ENCODE peak calls at places on chromosomes 6 and 20, in five cellular contexts. F is tibial artery, L is GM12865, V is left lung, I is IMR-90. B is an unnamed sample.

GRCh38 chr6:25623065-25623464 is 28.9 kb upstream of the SCGN start:
- DNase-seq in F (no peak), L (no peak), V (no peak), I (no peak), B (no peak)

GRCh38 chr6:24100336-24100735 is 25.7 kb upstream of the NRSN1 start:
- DNase-seq in L (no peak), V (no peak), F (no peak), I (no peak), B (no peak)

GRCh38 chr20:17488916-17489600 is 42.1 kb downstream of the BFSP1 start:
- DNase-seq in I (no peak), V (no peak), L (no peak), F (no peak), B (no peak)

GRCh38 chr20:12414446-12415274 is 497.0 kb downstream of the BTBD3 start:
- DNase-seq in I (no peak), F (no peak), L (no peak), V (no peak), B (no peak)

GRCh38 chr6:151733680-151734320 is 73.7 kb upstream of the ESR1 start:
- DNase-seq in L (no peak), V (no peak), F (no peak), I (no peak), B (no peak)

GRCh38 chr6:46903175-46903574 is 18.6 kb downstream of the ADGRF5 start:
- DNase-seq in I (no peak), F (no peak), V (no peak), L (no peak), B (no peak)

GRCh38 chr20:17727351-17727750 is 27.6 kb downstream of the BANF2 start:
- DNase-seq in F (no peak), V (no peak), L (no peak), I (no peak), B (no peak)

GRCh38 chr6:40845588-40845987 is 193.4 kb downstream of the UNC5CL start:
- DNase-seq in F (no peak), V (no peak), I (peak), L (peak), B (peak)

GRCh38 chr6:45801471-45802289 is 214.0 kb downstream of the CLIC5 start:
- DNase-seq in I (no peak), V (no peak), F (no peak), L (peak), B (no peak)

GRCh38 chr6:453152-453551 is 61.6 kb downstream of the IRF4 start:
- DNase-seq in L (no peak), V (no peak), F (no peak), I (no peak), B (peak)

GRCh38 chr6:15044146-15044882 is 201.6 kb upstream of the JARID2 start:
- DNase-seq in V (no peak), F (no peak), L (no peak), I (peak), B (no peak)

GRCh38 chr6:117919775-117920492 is 12.9 kb downstream of the SLC35F1 start:
- DNase-seq in V (no peak), L (no peak), I (no peak), F (no peak), B (peak)

GRCh38 chr20:4415281-4415680 is 306.4 kb upstream of the PRND start:
- DNase-seq in V (no peak), L (no peak), F (no peak), I (no peak), B (no peak)

GRCh38 chr6:133894795-133895401 is 6.0 kb downstream of the TCF21 start:
- DNase-seq in L (no peak), F (no peak), I (peak), V (no peak), B (no peak)

GRCh38 chr20:58524814-58525213 is 9.6 kb upstream of the APCDD1L start:
- DNase-seq in V (no peak), F (no peak), L (no peak), I (peak), B (no peak)

GRCh38 chr6:37926661-37927060 is 107.1 kb downstream of the ZFAND3 start:
- DNase-seq in V (no peak), L (no peak), I (no peak), F (no peak), B (no peak)

GRCh38 chr6:137851669-137852068 is 15.4 kb upstream of the TNFAIP3 start:
- DNase-seq in F (no peak), V (no peak), I (no peak), L (no peak), B (no peak)

GRCh38 chr20:3890999-3891929 is 2.1 kb downstream of the PANK2 start:
- DNase-seq in V (no peak), L (peak), F (no peak), I (no peak), B (no peak)

GRCh38 chr6:14037402-14038277 is 79.9 kb upstream of the CD83 start:
- DNase-seq in I (peak), V (no peak), F (no peak), L (no peak), B (no peak)

GRCh38 chr6:95723638-95724037 is 146.3 kb downstream of the MANEA start:
- DNase-seq in L (no peak), I (no peak), V (no peak), F (no peak), B (no peak)

GRCh38 chr6:170011233-170012142 is 260.1 kb downstream of the ERMARD start:
- DNase-seq in I (no peak), V (no peak), F (no peak), L (no peak), B (no peak)

GRCh38 chr6:100184473-100184872 is 190.4 kb upstream of the MCHR2 start:
- DNase-seq in F (no peak), V (no peak), L (no peak), I (no peak), B (no peak)

GRCh38 chr6:53630533-53631269 is 34.9 kb downstream of the KLHL31 start:
- DNase-seq in I (no peak), L (peak), V (no peak), F (no peak), B (no peak)

GRCh38 chr6:29758761-29759160 is 35.5 kb downstream of the HLA-F start:
- DNase-seq in L (no peak), V (no peak), F (no peak), I (no peak), B (no peak)

GRCh38 chr20:62391165-62392076 is 4.5 kb downstream of the RPS21 start:
- DNase-seq in F (no peak), L (no peak), V (no peak), I (no peak), B (no peak)

GRCh38 chr20:50376179-50376887 is 133.8 kb upstream of the PTPN1 start:
- DNase-seq in I (no peak), L (no peak), F (no peak), V (no peak), B (no peak)

GRCh38 chr20:61768926-61769832 is 296.5 kb downstream of the TAF4 start:
- DNase-seq in L (no peak), I (no peak), V (no peak), F (peak), B (no peak)

GRCh38 chr6:20266851-20267608 is 54.8 kb upstream of the MBOAT1 start:
- DNase-seq in I (no peak), L (peak), F (no peak), V (no peak), B (no peak)

GRCh38 chr20:62606551-62607201 is 35.6 kb upstream of the SLCO4A1 start:
- DNase-seq in F (peak), I (no peak), L (no peak), V (no peak), B (peak)

GRCh38 chr20:35253010-35253409 is 24.9 kb downstream of the MMP24OS start:
- DNase-seq in F (no peak), L (no peak), V (no peak), I (no peak), B (no peak)

GRCh38 chr20:35224536-35224935 is 2.0 kb upstream of the MMP24 start:
- DNase-seq in F (no peak), V (no peak), I (no peak), L (no peak), B (no peak)

GRCh38 chr6:37625591-37626374 is 71.9 kb downstream of the MDGA1 start:
- DNase-seq in V (no peak), I (no peak), F (no peak), L (no peak), B (no peak)

GRCh38 chr20:50151034-50151743 is 2.3 kb downstream of the PEDS1 start:
- DNase-seq in V (peak), I (no peak), F (no peak), L (no peak), B (no peak)

GRCh38 chr6:83844170-83844569 is 9.0 kb upstream of the RIPPLY2 start:
- DNase-seq in L (no peak), F (no peak), V (no peak), I (no peak), B (no peak)

GRCh38 chr6:16440656-16441212 is 202.3 kb downstream of the GMPR start:
- DNase-seq in I (no peak), L (no peak), F (no peak), V (no peak), B (no peak)

GRCh38 chr6:135630789-135631376 is 133.3 kb upstream of the AHI1 start:
- DNase-seq in V (no peak), I (no peak), F (no peak), L (no peak), B (no peak)

GRCh38 chr20:34525709-34526416 is 9.6 kb downstream of the DYNLRB1 start:
- DNase-seq in F (peak), L (no peak), I (peak), V (peak), B (peak)

DNA sequence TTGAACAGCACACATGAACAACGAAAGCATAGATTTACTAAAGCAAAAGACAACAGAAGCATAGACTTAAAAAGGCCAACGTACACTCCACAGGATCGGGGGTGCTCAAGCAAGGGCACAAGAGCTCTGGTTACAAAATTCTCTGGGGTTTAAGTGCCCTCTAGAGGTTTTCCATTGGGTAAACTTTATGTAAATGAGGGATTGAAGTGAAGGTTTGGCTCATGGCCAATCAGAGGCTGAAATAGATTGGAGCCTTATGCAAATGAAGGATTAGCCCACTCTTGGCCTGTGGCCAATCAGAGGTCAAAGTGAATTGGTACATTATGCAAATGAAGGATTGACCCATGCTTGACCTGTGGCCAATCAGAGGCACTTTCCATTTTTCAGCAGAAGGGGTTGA is 245.0 kb downstream of the THBS2 start:
- DNase-seq in I (no peak), V (no peak), L (no peak), F (no peak), B (no peak)
- H3K4me3 ChIP-seq in I (no peak), V (no peak), L (no peak), F (no peak), B (no peak)

GRCh38 chr6:168313371-168314028 is 6.1 kb downstream of the DACT2 start:
- DNase-seq in F (no peak), I (no peak), L (no peak), V (no peak), B (no peak)

GRCh38 chr6:168309183-168309582 is 10.4 kb downstream of the DACT2 start:
- DNase-seq in L (no peak), V (no peak), F (no peak), I (no peak), B (no peak)

GRCh38 chr6:168309997-168310396 is 9.6 kb downstream of the DACT2 start:
- DNase-seq in V (no peak), L (no peak), F (no peak), I (no peak), B (no peak)

GRCh38 chr6:168310945-168311344 is 8.6 kb downstream of the DACT2 start:
- DNase-seq in F (no peak), V (no peak), L (no peak), I (no peak), B (no peak)

GRCh38 chr6:168311410-168312124 is 8.0 kb downstream of the DACT2 start:
- DNase-seq in F (no peak), L (no peak), I (no peak), V (no peak), B (no peak)
- H3K4me3 ChIP-seq in F (no peak), L (no peak), I (no peak), V (no peak), B (no peak)

GRCh38 chr20:44738779-44739477 is 6.7 kb upstream of the KCNK15 start:
- DNase-seq in L (peak), V (no peak), F (peak), I (peak), B (peak)
- H3K4me3 ChIP-seq in L (no peak), V (no peak), F (no peak), I (no peak), B (no peak)

DNA sequence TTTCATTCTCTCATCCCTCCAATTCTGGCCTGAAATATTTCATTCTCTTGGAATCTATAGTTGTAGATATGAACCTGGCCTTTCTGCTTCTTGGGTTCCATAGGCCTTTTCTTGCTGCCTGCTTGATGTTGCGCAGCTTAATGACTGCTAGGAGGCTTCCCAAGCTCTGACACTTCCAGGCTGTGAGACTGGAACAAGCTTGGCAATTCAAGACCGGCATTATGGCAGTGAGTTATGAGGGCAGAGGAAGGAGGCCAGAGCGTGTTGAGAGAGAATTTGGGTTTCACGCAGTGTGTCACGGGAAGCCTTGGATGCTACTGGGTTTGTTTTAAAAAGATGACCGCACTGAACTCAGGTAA is 948 bp upstream of the DNAJC5 start:
- DNase-seq in I (no peak), F (no peak), V (no peak), L (no peak), B (no peak)
- H3K4me3 ChIP-seq in I (no peak), F (peak), V (no peak), L (no peak), B (no peak)

GRCh38 chr6:7479801-7480266 is 61.6 kb upstream of the DSP start:
- DNase-seq in V (peak), F (no peak), L (no peak), I (peak), B (no peak)
- H3K4me3 ChIP-seq in V (no peak), F (no peak), L (no peak), I (no peak), B (no peak)

GRCh38 chr6:119346914-119347313 is 2.6 kb downstream of the MAN1A1 start:
- DNase-seq in L (no peak), I (no peak), V (no peak), F (no peak), B (no peak)

GRCh38 chr6:119347466-119348307 is 1.9 kb downstream of the MAN1A1 start:
- DNase-seq in F (peak), V (peak), I (peak), L (peak), B (no peak)

GRCh38 chr6:119345114-119345513 is 4.4 kb downstream of the MAN1A1 start:
- DNase-seq in L (no peak), I (no peak), V (no peak), F (no peak), B (no peak)

GRCh38 chr6:119348308-119349040 is 1.1 kb downstream of the MAN1A1 start:
- DNase-seq in V (peak), I (peak), F (peak), L (peak), B (no peak)

DNA sequence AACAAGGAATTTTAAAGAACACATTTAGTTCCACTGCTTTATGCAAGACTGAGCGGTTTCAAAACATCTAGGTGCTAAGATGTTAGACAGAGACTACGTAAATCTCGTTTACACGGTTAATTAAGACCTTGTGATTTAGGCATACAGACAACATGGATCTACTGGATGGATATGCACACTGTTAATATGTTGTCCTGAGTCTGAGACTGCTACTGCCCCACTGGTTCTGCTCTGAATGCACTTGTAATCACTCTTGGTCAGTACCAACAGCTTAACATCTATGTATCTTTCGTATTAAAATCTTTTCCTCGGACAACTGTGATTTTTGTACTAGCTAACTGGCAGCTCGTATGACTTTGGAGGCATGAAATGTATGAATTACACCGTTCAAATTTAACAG is 3.1 kb downstream of the MAN1A1 start:
- DNase-seq in F (no peak), I (no peak), L (no peak), V (no peak), B (no peak)
- H3K4me3 ChIP-seq in F (peak), I (no peak), L (no peak), V (peak), B (peak)

DNA sequence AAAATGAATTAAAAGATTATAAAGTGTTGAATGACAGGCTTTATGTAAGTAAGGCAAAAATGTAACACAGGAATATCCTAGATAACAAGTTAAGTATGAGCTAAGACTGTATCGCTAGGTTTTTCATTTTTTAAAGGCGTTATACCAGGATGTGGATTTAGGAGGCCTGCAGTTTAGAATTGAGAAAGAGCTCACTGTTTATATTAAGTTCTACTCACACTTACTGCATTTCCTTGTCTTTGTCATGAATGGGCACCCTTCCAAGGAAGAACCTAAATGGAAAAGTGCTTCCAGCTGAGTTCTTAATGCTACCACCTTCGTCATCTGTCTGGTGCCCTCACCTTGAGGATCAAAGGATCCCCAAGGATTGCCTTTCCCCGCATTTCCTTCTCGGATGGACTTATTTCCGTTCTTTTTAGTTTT is 148.7 kb downstream of the SOX4 start:
- DNase-seq in V (no peak), L (no peak), F (no peak), I (peak), B (no peak)
- H3K4me3 ChIP-seq in V (no peak), L (no peak), F (no peak), I (no peak), B (no peak)

DNA sequence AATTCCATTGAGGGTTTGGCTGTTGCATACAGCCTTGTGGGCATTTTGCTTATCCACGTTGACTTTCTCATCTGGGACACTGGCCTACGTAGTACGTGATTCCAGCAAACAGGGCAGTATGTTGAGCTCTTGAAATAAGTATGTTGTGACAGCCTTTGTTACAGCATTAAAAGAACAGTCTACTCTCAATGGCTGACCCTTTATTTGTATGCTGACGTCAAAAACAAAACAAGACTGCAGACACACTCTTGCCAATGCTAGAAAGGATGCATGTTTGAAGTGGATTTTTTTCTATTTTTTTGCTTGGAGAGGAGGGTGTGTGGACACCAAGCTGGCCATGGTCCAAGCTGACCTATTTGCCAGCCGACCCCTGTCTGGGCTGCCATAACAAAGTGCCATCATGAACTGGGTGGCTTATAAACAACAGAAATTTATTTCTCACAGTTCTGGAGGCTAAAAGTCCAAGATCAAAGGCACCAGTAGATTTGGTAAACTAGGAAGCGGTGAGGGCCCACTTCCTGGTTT is 10.8 kb upstream of the SNHG17 start:
- DNase-seq in F (no peak), I (no peak), L (no peak), V (no peak), B (no peak)
- H3K4me3 ChIP-seq in F (peak), I (peak), L (peak), V (no peak), B (peak)

GRCh38 chr6:33785766-33786165 is 3.2 kb downstream of the LEMD2 start:
- DNase-seq in V (no peak), L (no peak), I (peak), F (no peak), B (no peak)

GRCh38 chr6:33787336-33787953 is 1.5 kb downstream of the LEMD2 start:
- DNase-seq in V (no peak), L (no peak), I (peak), F (no peak), B (no peak)

GRCh38 chr6:33787954-33788693 is 806 bp downstream of the LEMD2 start:
- DNase-seq in I (peak), V (peak), F (peak), L (peak), B (peak)

GRCh38 chr6:33784787-33785186 is 4.1 kb downstream of the LEMD2 start:
- DNase-seq in L (no peak), V (no peak), I (no peak), F (no peak), B (no peak)

GRCh38 chr6:33786736-33787135 is 2.2 kb downstream of the LEMD2 start:
- DNase-seq in L (no peak), I (no peak), V (no peak), F (no peak), B (no peak)
- H3K4me3 ChIP-seq in L (no peak), I (no peak), V (no peak), F (no peak), B (no peak)

B was measured in tibial nerve.